ENCODE peak calls at places on chromosomes 16 and 17, in five cellular contexts. F is H7; R is stimulated activated CD8-positive, alpha-beta memory T cell treated with anti-CD3 and anti-CD28 coated beads, Interleukin-7, amount 100 ng/mL, for 1 hour; J is fibroblast of lung; V is CD4-positive, CD25-positive, alpha-beta regulatory T cell. S is an unnamed sample.

GRCh38 chr16:90046122-90046970 is 27.1 kb upstream of the DBNDD1 start:
- DNase-seq in F (peak; percentile 98), R (no peak), J (no peak), V (no peak), S (no peak)

GRCh38 chr16:30623558-30624283 is 13.5 kb upstream of the ZNF689 start:
- DNase-seq in F (no peak), R (no peak), J (no peak), V (no peak), S (no peak)

GRCh38 chr17:47188799-47189731 is at the start of gene CDC27:
- DNase-seq in F (peak; percentile 94), R (peak; percentile 100), J (peak; percentile 98), V (peak; percentile 100), S (peak; percentile 97)

GRCh38 chr17:71987634-71988033 is 133.2 kb upstream of the SOX9 start:
- DNase-seq in F (no peak), R (no peak), J (peak; percentile 26), V (no peak), S (no peak)

GRCh38 chr17:77782611-77783010 is 175.9 kb upstream of the TNRC6C start:
- DNase-seq in F (no peak), R (no peak), J (no peak), V (no peak), S (no peak)

GRCh38 chr16:19307587-19308241 is 22.2 kb downstream of the CLEC19A start:
- DNase-seq in F (peak; percentile 61), R (no peak), J (no peak), V (no peak), S (no peak)

GRCh38 chr17:63881935-63882601 is at the start of gene GH2:
- DNase-seq in F (peak; percentile 91), R (peak; percentile 41), J (peak; percentile 28), V (peak; percentile 51), S (no peak)

GRCh38 chr17:71633391-71633849 is 487.4 kb upstream of the SOX9 start:
- DNase-seq in F (no peak), R (no peak), J (peak; percentile 64), V (no peak), S (no peak)

GRCh38 chr16:2465653-2466415 is 5.3 kb upstream of the NTN3 start:
- DNase-seq in F (peak; percentile 78), R (no peak), J (no peak), V (no peak), S (no peak)

GRCh38 chr17:67500677-67501300 is 123.7 kb downstream of the PITPNC1 start:
- DNase-seq in F (no peak), R (no peak), J (no peak), V (no peak), S (no peak)

GRCh38 chr16:89364603-89365002 is 125.8 kb downstream of the ANKRD11 start:
- DNase-seq in F (no peak), R (no peak), J (peak; percentile 61), V (no peak), S (no peak)

GRCh38 chr17:74394977-74395376 is 27.7 kb downstream of the GPR142 start:
- DNase-seq in F (no peak), R (no peak), J (no peak), V (no peak), S (no peak)

GRCh38 chr17:30197416-30197815 is 38.1 kb downstream of the SLC6A4 start:
- DNase-seq in F (no peak), R (no peak), J (no peak), V (no peak), S (no peak)

GRCh38 chr16:9007177-9007794 is 43.6 kb upstream of the USP7 start:
- DNase-seq in F (peak; percentile 10), R (no peak), J (peak; percentile 43), V (no peak), S (no peak)

GRCh38 chr16:59046335-59046734 is 312.2 kb upstream of the GOT2 start:
- DNase-seq in F (no peak), R (no peak), J (peak; percentile 6), V (no peak), S (no peak)

GRCh38 chr16:84672276-84673202 is 24.2 kb downstream of the KLHL36 start:
- DNase-seq in F (peak; percentile 90), R (peak; percentile 77), J (peak; percentile 72), V (peak; percentile 73), S (peak; percentile 79)

GRCh38 chr17:66975614-66976378 is 11.3 kb downstream of the CACNG4 start:
- DNase-seq in F (peak; percentile 88), R (no peak), J (no peak), V (no peak), S (no peak)